ENCODE peak calls at places on chromosome 6, in six cellular contexts. T is neuronal stem cell, E is IMR-90, G is H1, U is mesenchymal stem cell, L is trophoblast cell. A is an unnamed sample.

GRCh38 chr6:169221264-169221663 is 32.4 kb downstream of the THBS2 start:
- DNase-seq in E (no peak), T (no peak), U (no peak), L (no peak), G (no peak), A (peak; percentile 22)

GRCh38 chr6:75128881-75129570 is 76.8 kb downstream of the COL12A1 start:
- DNase-seq in G (no peak), U (no peak), L (no peak), T (no peak), E (no peak), A (no peak)

GRCh38 chr6:111406200-111406711 is 76.8 kb downstream of the REV3L start:
- DNase-seq in L (peak; percentile 36), E (no peak), G (no peak), T (no peak), U (no peak), A (no peak)

GRCh38 chr6:150456902-150457643 is 88.3 kb downstream of the IYD start:
- DNase-seq in G (no peak), T (no peak), L (peak; percentile 58), E (no peak), U (no peak), A (no peak)

GRCh38 chr6:1526689-1527088 is 83.0 kb upstream of the FOXC1 start:
- DNase-seq in G (no peak), E (no peak), T (no peak), L (no peak), U (no peak), A (no peak)

GRCh38 chr6:32255212-32256153 is 31.6 kb upstream of the NOTCH4 start:
- DNase-seq in G (peak; percentile 62), L (peak; percentile 92), E (peak; percentile 93), U (peak; percentile 92), T (peak; percentile 68), A (peak; percentile 97)

GRCh38 chr6:42727084-42727601 is 4.7 kb upstream of the PRPH2 start:
- DNase-seq in G (no peak), L (no peak), E (peak; percentile 21), U (no peak), T (no peak), A (no peak)

GRCh38 chr6:15585936-15586335 is 76.9 kb downstream of the DTNBP1 start:
- DNase-seq in U (no peak), E (no peak), L (no peak), G (no peak), T (no peak), A (no peak)

GRCh38 chr6:90238663-90239542 is 57.7 kb downstream of the BACH2 start:
- DNase-seq in G (no peak), T (no peak), U (no peak), E (no peak), L (no peak), A (no peak)

GRCh38 chr6:140827593-140827992 is 1305.1 kb upstream of the GJE1 start:
- DNase-seq in L (no peak), E (no peak), U (no peak), T (no peak), G (no peak), A (no peak)

GRCh38 chr6:136762022-136762975 is 30.0 kb downstream of the MAP3K5 start:
- DNase-seq in E (no peak), G (no peak), L (no peak), U (no peak), T (no peak), A (no peak)

GRCh38 chr6:135568366-135568765 is 70.8 kb upstream of the AHI1 start:
- DNase-seq in L (no peak), G (no peak), T (no peak), E (peak; percentile 95), U (peak; percentile 19), A (peak; percentile 32)

GRCh38 chr6:136989591-136990578 is 54.9 kb downstream of the IL20RA start:
- DNase-seq in G (peak; percentile 51), T (no peak), E (no peak), U (peak; percentile 22), L (peak; percentile 7), A (peak; percentile 89)

GRCh38 chr6:108883172-108883571 is 35.0 kb downstream of the ARMC2 start:
- DNase-seq in T (no peak), L (no peak), U (no peak), E (no peak), G (no peak), A (no peak)

GRCh38 chr6:38352636-38353035 is 287.1 kb downstream of the BTBD9 start:
- DNase-seq in U (peak; percentile 18), L (peak; percentile 14), G (no peak), T (no peak), E (peak; percentile 47), A (no peak)

GRCh38 chr6:4788953-4789584 is 12.9 kb downstream of the CDYL start:
- DNase-seq in U (no peak), T (no peak), L (no peak), G (no peak), E (no peak), A (peak; percentile 48)

GRCh38 chr6:14273196-14273595 is 155.6 kb downstream of the CD83 start:
- DNase-seq in E (no peak), U (no peak), L (no peak), G (no peak), T (no peak), A (no peak)

GRCh38 chr6:18211338-18211737 is 53.0 kb downstream of the DEK start:
- DNase-seq in U (no peak), T (no peak), E (no peak), L (no peak), G (no peak), A (no peak)

GRCh38 chr6:37175332-37176267 is 5.6 kb downstream of the PIM1 start:
- DNase-seq in T (no peak), G (no peak), E (no peak), L (peak; percentile 17), U (no peak), A (no peak)

GRCh38 chr6:132316970-132317369 is 84.3 kb downstream of the MOXD1 start:
- DNase-seq in G (no peak), L (no peak), U (no peak), T (no peak), E (no peak), A (no peak)

GRCh38 chr6:165118736-165119135 is 190.7 kb downstream of the C6orf118 start:
- DNase-seq in L (peak; percentile 89), E (no peak), G (no peak), T (no peak), U (no peak), A (peak; percentile 35)

GRCh38 chr6:41605649-41606048 is 32.6 kb upstream of the MDFI start:
- DNase-seq in T (no peak), G (no peak), L (no peak), E (no peak), U (no peak), A (no peak)

GRCh38 chr6:18242062-18242851 is 22.1 kb downstream of the DEK start:
- DNase-seq in E (peak; percentile 94), U (peak; percentile 82), L (peak; percentile 71), G (no peak), T (no peak), A (peak; percentile 23)

GRCh38 chr6:28160233-28160632 is 18.6 kb downstream of the ZKSCAN8 start:
- DNase-seq in L (no peak), E (no peak), T (no peak), G (no peak), U (no peak), A (no peak)

GRCh38 chr6:2796884-2797283 is 31.7 kb downstream of the WRNIP1 start:
- DNase-seq in U (no peak), E (no peak), G (no peak), L (no peak), T (no peak), A (no peak)

DNA sequence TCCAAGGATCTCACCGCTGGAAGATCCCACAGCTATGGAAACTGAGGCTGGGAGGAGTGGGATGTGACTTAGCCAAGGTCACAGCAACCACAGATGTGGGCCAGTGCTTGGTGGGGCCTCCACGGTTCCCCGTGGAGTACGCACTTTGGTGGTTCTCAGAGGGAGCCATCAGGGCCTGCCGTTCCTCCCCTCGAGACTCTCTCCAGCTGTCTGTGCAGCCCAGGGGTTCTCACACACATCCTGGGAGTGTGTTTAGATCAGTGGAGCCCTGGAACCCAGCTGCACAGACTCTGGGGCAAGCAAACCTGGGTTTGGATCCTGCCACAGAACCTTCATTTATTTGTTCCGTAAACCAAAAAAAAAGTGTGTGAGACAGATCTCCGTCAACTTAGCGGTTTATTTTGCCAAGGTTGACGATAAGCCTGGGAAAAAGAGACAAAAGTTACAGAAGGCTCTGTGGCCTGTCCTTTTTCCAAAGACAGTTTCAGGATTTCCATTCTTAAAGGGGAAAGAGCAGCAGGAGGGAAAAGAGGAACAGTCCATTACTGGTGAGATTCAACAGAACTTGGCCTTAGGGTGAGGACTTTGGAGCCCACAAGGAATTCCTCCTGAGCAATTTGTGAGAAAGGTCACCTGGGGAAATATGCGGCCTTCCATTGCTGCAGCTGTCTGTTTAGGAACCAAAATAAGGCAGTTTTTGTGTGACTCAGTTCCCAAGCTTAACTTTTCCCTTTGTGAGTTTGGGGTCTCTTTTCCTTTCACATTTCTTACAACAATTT is 13.6 kb upstream of the MYMX start:
- DNase-seq in T (no peak), E (no peak), U (no peak), G (no peak), L (peak; percentile 94), A (peak; percentile 64)
- H3K4ac ChIP-seq in T (no peak overlapping the region), E (no peak overlapping the region), U (no peak overlapping the region), G (peak overlapping the region; percentile 94), L (peak overlapping the region; percentile 73), A (peak overlapping the region; percentile 83)

GRCh38 chr6:153564803-153565202 is 433.7 kb upstream of the RGS17 start:
- DNase-seq in G (no peak), T (no peak), E (no peak), L (no peak), U (peak; percentile 9), A (peak; percentile 10)
- H3K4me3 ChIP-seq in G (no peak overlapping the region), T (no peak overlapping the region), E (no peak overlapping the region), L (no peak overlapping the region), U (no peak overlapping the region), A (no peak overlapping the region)

DNA sequence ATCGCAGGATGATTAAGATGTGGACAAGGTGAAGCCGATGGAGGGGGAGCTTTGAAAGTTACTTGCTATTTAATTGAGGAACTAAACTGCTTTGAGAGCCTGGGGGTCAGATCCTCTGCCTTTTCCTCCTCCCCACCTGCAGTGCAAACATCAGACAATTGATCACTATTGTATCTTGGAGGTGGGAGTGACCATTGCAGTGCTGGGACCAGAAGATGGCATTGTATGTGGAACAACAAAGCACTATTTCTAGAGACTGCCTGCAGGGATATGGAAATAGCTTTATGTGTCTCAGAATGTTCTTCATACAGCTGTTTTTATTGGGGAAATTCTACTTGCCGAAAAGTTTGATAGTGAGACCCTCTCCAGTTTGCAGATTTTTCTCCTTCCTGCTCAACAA is 4.2 kb downstream of the MOG start:
- DNase-seq in U (no peak), E (no peak), L (no peak), T (no peak), G (no peak), A (peak; percentile 65)
- H2BK120ac ChIP-seq in U (no peak overlapping the region), E (no peak overlapping the region), L (peak overlapping the region; percentile 56), T (no peak overlapping the region), G (peak overlapping the region; percentile 26), A (no peak overlapping the region)

GRCh38 chr6:113967777-113968176 is 3.2 kb downstream of the HDAC2 start:
- DNase-seq in L (no peak), U (no peak), G (no peak), T (no peak), E (no peak), A (no peak)

GRCh38 chr6:113970808-113971676 is at the start of gene HDAC2:
- DNase-seq in L (peak; percentile 84), T (peak; percentile 71), E (peak; percentile 77), U (peak; percentile 83), G (peak; percentile 57), A (peak; percentile 90)

GRCh38 chr6:113971786-113972185 is 838 bp upstream of the HDAC2 start:
- DNase-seq in G (no peak), E (no peak), L (peak; percentile 16), U (peak; percentile 7), T (no peak), A (no peak)

GRCh38 chr6:113968472-113968871 is 2.5 kb downstream of the HDAC2 start:
- DNase-seq in L (no peak), G (no peak), T (no peak), U (no peak), E (no peak), A (no peak)

GRCh38 chr6:113969888-113970807 is 800 bp downstream of the HDAC2 start:
- DNase-seq in T (peak; percentile 58), L (peak; percentile 51), E (peak; percentile 35), U (peak; percentile 64), G (no peak), A (peak; percentile 80)
- H3K4ac ChIP-seq in T (no peak overlapping the region), L (peak overlapping the region; percentile 92), E (peak overlapping the region; percentile 81), U (peak overlapping the region; percentile 42), G (peak overlapping the region; percentile 92), A (peak overlapping the region; percentile 96)

A was measured in mesendoderm.